ENCODE peak calls at places on chromosomes 16 and 17, in six cellular contexts. One of them, this sample, is unnamed. For H4K20me1, the result is how much of the 10 kb centered on the place peaks cover.

GRCh38 chr16:87067890-87068289 is 249.3 kb downstream of the C16orf95 start:
- DNase-seq in fibroblast of lung: no peak
- DNase-seq in endothelial cell of umbilical vein: no peak
- DNase-seq in PC-3: no peak
- DNase-seq in H9: no peak
- DNase-seq in GM23248: no peak
- DNase-seq in this sample: no peak

GRCh38 chr17:8846768-8847211 is 20.7 kb downstream of the PIK3R6 start:
- DNase-seq in H9: peak
- DNase-seq in endothelial cell of umbilical vein: peak
- DNase-seq in PC-3: peak
- DNase-seq in fibroblast of lung: peak
- DNase-seq in GM23248: peak
- DNase-seq in this sample: peak

GRCh38 chr16:84519855-84520254 is 15.4 kb upstream of the MEAK7 start:
- DNase-seq in H9: no peak
- DNase-seq in PC-3: no peak
- DNase-seq in fibroblast of lung: no peak
- DNase-seq in GM23248: no peak
- DNase-seq in endothelial cell of umbilical vein: no peak
- DNase-seq in this sample: no peak

GRCh38 chr17:39365252-39365651 is 36.2 kb downstream of the FBXL20 start:
- DNase-seq in endothelial cell of umbilical vein: no peak
- DNase-seq in fibroblast of lung: peak
- DNase-seq in GM23248: peak
- DNase-seq in PC-3: no peak
- DNase-seq in H9: no peak
- DNase-seq in this sample: peak

GRCh38 chr17:74530751-74531150 is 524 bp downstream of the CD300LB start:
- DNase-seq in GM23248: no peak
- DNase-seq in fibroblast of lung: no peak
- DNase-seq in H9: no peak
- DNase-seq in endothelial cell of umbilical vein: no peak
- DNase-seq in PC-3: no peak
- DNase-seq in this sample: no peak

GRCh38 chr17:41451154-41451728 is 10.5 kb upstream of the KRT38 start:
- DNase-seq in GM23248: peak
- DNase-seq in PC-3: peak
- DNase-seq in fibroblast of lung: no peak
- DNase-seq in endothelial cell of umbilical vein: no peak
- DNase-seq in H9: no peak
- DNase-seq in this sample: peak

GRCh38 chr16:78746718-78747117 is 647.3 kb downstream of the WWOX start:
- DNase-seq in H9: no peak
- DNase-seq in GM23248: no peak
- DNase-seq in PC-3: no peak
- DNase-seq in fibroblast of lung: no peak
- DNase-seq in endothelial cell of umbilical vein: no peak
- DNase-seq in this sample: no peak

GRCh38 chr16:70395345-70395901 is 43.5 kb downstream of the ST3GAL2 start:
- DNase-seq in H9: peak
- DNase-seq in fibroblast of lung: peak
- DNase-seq in GM23248: peak
- DNase-seq in endothelial cell of umbilical vein: peak
- DNase-seq in PC-3: peak
- DNase-seq in this sample: no peak

GRCh38 chr17:67528751-67529436 is 151.8 kb downstream of the PITPNC1 start:
- DNase-seq in PC-3: peak
- DNase-seq in fibroblast of lung: peak
- DNase-seq in H9: peak
- DNase-seq in endothelial cell of umbilical vein: peak
- DNase-seq in GM23248: peak
- DNase-seq in this sample: peak

GRCh38 chr16:1964046-1964505 is 550 bp downstream of the RPS2 start:
- DNase-seq in fibroblast of lung: peak
- DNase-seq in PC-3: no peak
- DNase-seq in H9: no peak
- DNase-seq in endothelial cell of umbilical vein: peak
- DNase-seq in GM23248: peak
- DNase-seq in this sample: peak

GRCh38 chr16:27665881-27666280 is 115.9 kb downstream of the KATNIP start:
- DNase-seq in fibroblast of lung: no peak
- DNase-seq in H9: no peak
- DNase-seq in PC-3: no peak
- DNase-seq in endothelial cell of umbilical vein: peak
- DNase-seq in GM23248: no peak
- DNase-seq in this sample: peak

GRCh38 chr16:15464401-15465186 is 30.2 kb downstream of the BMERB1 start:
- DNase-seq in endothelial cell of umbilical vein: no peak
- DNase-seq in H9: no peak
- DNase-seq in PC-3: peak
- DNase-seq in GM23248: no peak
- DNase-seq in fibroblast of lung: no peak
- DNase-seq in this sample: peak

GRCh38 chr17:48025904-48026502 is 11.6 kb downstream of the COPZ2 start:
- DNase-seq in H9: no peak
- DNase-seq in fibroblast of lung: no peak
- DNase-seq in endothelial cell of umbilical vein: peak
- DNase-seq in PC-3: peak
- DNase-seq in GM23248: peak
- DNase-seq in this sample: no peak

GRCh38 chr17:19657182-19657581 is 8.6 kb downstream of the ALDH3A2 start:
- DNase-seq in GM23248: no peak
- DNase-seq in H9: no peak
- DNase-seq in PC-3: no peak
- DNase-seq in fibroblast of lung: no peak
- DNase-seq in endothelial cell of umbilical vein: no peak
- DNase-seq in this sample: no peak

GRCh38 chr17:69734656-69735055 is 320.2 kb downstream of the MAP2K6 start:
- DNase-seq in H9: no peak
- DNase-seq in endothelial cell of umbilical vein: no peak
- DNase-seq in GM23248: no peak
- DNase-seq in fibroblast of lung: no peak
- DNase-seq in PC-3: no peak
- DNase-seq in this sample: peak

GRCh38 chr17:65876985-65877384 is 314.9 kb downstream of the CEP112 start:
- DNase-seq in endothelial cell of umbilical vein: no peak
- DNase-seq in PC-3: no peak
- DNase-seq in H9: no peak
- DNase-seq in GM23248: no peak
- DNase-seq in fibroblast of lung: no peak
- DNase-seq in this sample: no peak

GRCh38 chr16:56600398-56600999 is 7.9 kb upstream of the MT2A start:
- DNase-seq in H9: no peak
- DNase-seq in PC-3: peak
- DNase-seq in endothelial cell of umbilical vein: peak
- DNase-seq in fibroblast of lung: peak
- DNase-seq in GM23248: peak
- DNase-seq in this sample: no peak

GRCh38 chr17:77214743-77215142 is 74.0 kb downstream of the SEC14L1 start:
- DNase-seq in fibroblast of lung: peak
- DNase-seq in PC-3: peak
- DNase-seq in GM23248: peak
- DNase-seq in H9: peak
- DNase-seq in endothelial cell of umbilical vein: no peak
- DNase-seq in this sample: no peak

GRCh38 chr16:83762141-83763024 is 45.4 kb upstream of the HSBP1 start:
- DNase-seq in endothelial cell of umbilical vein: no peak
- DNase-seq in fibroblast of lung: no peak
- DNase-seq in GM23248: no peak
- DNase-seq in PC-3: no peak
- DNase-seq in H9: no peak
- DNase-seq in this sample: no peak

GRCh38 chr16:87094246-87094865 is 222.8 kb downstream of the C16orf95 start:
- DNase-seq in fibroblast of lung: no peak
- DNase-seq in PC-3: no peak
- DNase-seq in GM23248: no peak
- DNase-seq in H9: no peak
- DNase-seq in endothelial cell of umbilical vein: no peak
- DNase-seq in this sample: no peak

GRCh38 chr16:66486199-66486772 is 59.2 kb downstream of the BEAN1 start:
- DNase-seq in H9: peak
- DNase-seq in PC-3: no peak
- DNase-seq in GM23248: no peak
- DNase-seq in fibroblast of lung: no peak
- DNase-seq in endothelial cell of umbilical vein: no peak
- DNase-seq in this sample: no peak

GRCh38 chr16:82630688-82631087 is 3.9 kb downstream of the CDH13 start:
- DNase-seq in H9: no peak
- DNase-seq in fibroblast of lung: peak
- DNase-seq in PC-3: peak
- DNase-seq in GM23248: peak
- DNase-seq in endothelial cell of umbilical vein: peak
- DNase-seq in this sample: no peak

GRCh38 chr17:50087246-50087911 is 7.8 kb upstream of the PDK2 start:
- DNase-seq in H9: peak
- DNase-seq in fibroblast of lung: peak
- DNase-seq in endothelial cell of umbilical vein: peak
- DNase-seq in PC-3: peak
- DNase-seq in GM23248: peak
- DNase-seq in this sample: peak

GRCh38 chr17:73435412-73435811 is 123.6 kb upstream of the CDC42EP4 start:
- DNase-seq in GM23248: no peak
- DNase-seq in fibroblast of lung: no peak
- DNase-seq in PC-3: no peak
- DNase-seq in endothelial cell of umbilical vein: no peak
- DNase-seq in H9: no peak
- DNase-seq in this sample: no peak

GRCh38 chr16:88722784-88723506 is 16.6 kb downstream of the CTU2 start:
- DNase-seq in GM23248: no peak
- DNase-seq in H9: peak
- DNase-seq in PC-3: no peak
- DNase-seq in endothelial cell of umbilical vein: no peak
- DNase-seq in fibroblast of lung: no peak
- DNase-seq in this sample: no peak

GRCh38 chr16:85366031-85366763 is 246.9 kb upstream of the GSE1 start:
- DNase-seq in fibroblast of lung: peak
- DNase-seq in GM23248: no peak
- DNase-seq in H9: peak
- DNase-seq in endothelial cell of umbilical vein: no peak
- DNase-seq in PC-3: no peak
- DNase-seq in this sample: no peak

GRCh38 chr17:41340934-41341861 is 9.4 kb downstream of the KRT33A start:
- DNase-seq in PC-3: no peak
- DNase-seq in GM23248: no peak
- DNase-seq in endothelial cell of umbilical vein: no peak
- DNase-seq in H9: no peak
- DNase-seq in fibroblast of lung: no peak
- DNase-seq in this sample: no peak

GRCh38 chr16:29986931-29987330 is 8.5 kb downstream of the HIRIP3 start:
- DNase-seq in endothelial cell of umbilical vein: no peak
- DNase-seq in H9: no peak
- DNase-seq in GM23248: no peak
- DNase-seq in fibroblast of lung: no peak
- DNase-seq in PC-3: no peak
- DNase-seq in this sample: no peak

GRCh38 chr17:65557349-65558310 is 3.8 kb downstream of the AXIN2 start:
- DNase-seq in GM23248: peak
- DNase-seq in H9: no peak
- DNase-seq in PC-3: no peak
- DNase-seq in endothelial cell of umbilical vein: no peak
- DNase-seq in fibroblast of lung: no peak
- DNase-seq in this sample: peak

GRCh38 chr17:1787301-1787902 is 25.5 kb downstream of the SERPINF1 start:
- DNase-seq in PC-3: peak
- DNase-seq in H9: no peak
- DNase-seq in endothelial cell of umbilical vein: peak
- DNase-seq in fibroblast of lung: peak
- DNase-seq in GM23248: peak
- DNase-seq in this sample: peak

GRCh38 chr17:21108651-21109050 is 18.1 kb upstream of the DHRS7B start:
- DNase-seq in GM23248: no peak
- DNase-seq in endothelial cell of umbilical vein: no peak
- DNase-seq in fibroblast of lung: no peak
- DNase-seq in H9: no peak
- DNase-seq in PC-3: no peak
- DNase-seq in this sample: no peak

GRCh38 chr16:7330709-7331108 is 1.9 kb upstream of the RBFOX1 start:
- DNase-seq in H9: no peak
- DNase-seq in fibroblast of lung: no peak
- DNase-seq in PC-3: no peak
- DNase-seq in endothelial cell of umbilical vein: no peak
- DNase-seq in GM23248: no peak
- DNase-seq in this sample: no peak
- H3K27ac ChIP-seq in H9: no peak
- H3K27ac ChIP-seq in fibroblast of lung: no peak
- H3K27ac ChIP-seq in PC-3: no peak
- H3K27ac ChIP-seq in endothelial cell of umbilical vein: no peak
- H3K27ac ChIP-seq in GM23248: no peak
- H3K27ac ChIP-seq in this sample: no peak

GRCh38 chr17:79830763-79831366 is 8.4 kb downstream of the CBX4 start:
- DNase-seq in fibroblast of lung: no peak
- DNase-seq in endothelial cell of umbilical vein: no peak
- DNase-seq in GM23248: no peak
- DNase-seq in PC-3: no peak
- DNase-seq in H9: no peak
- DNase-seq in this sample: no peak
- H4K20me1 ChIP-seq in fibroblast of lung: under half
- H4K20me1 ChIP-seq in endothelial cell of umbilical vein: under half
- H4K20me1 ChIP-seq in GM23248: under half
- H4K20me1 ChIP-seq in PC-3: under half
- H4K20me1 ChIP-seq in H9: under half
- H4K20me1 ChIP-seq in this sample: under half

DNA sequence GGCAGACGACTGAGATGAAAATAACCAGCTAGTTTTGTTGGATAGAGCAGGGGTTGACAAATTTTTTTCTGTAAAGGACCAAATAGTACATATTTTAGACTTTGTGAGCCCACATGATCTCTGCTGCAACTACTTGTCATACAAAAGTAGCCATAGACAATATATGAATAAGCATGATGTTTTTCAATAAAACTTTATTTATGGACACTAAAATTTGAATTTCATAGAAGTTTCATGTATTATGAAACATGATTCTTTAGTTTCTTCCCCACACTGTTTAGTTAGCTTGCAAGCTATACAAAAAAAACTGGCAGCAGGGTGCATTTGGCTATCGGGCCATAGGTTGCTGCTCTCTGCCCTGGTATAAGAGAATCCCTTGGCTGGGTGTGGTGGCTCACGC is 56.6 kb downstream of the LYRM1 start:
- DNase-seq in fibroblast of lung: no peak
- DNase-seq in GM23248: no peak
- DNase-seq in PC-3: no peak
- DNase-seq in endothelial cell of umbilical vein: no peak
- DNase-seq in H9: no peak
- DNase-seq in this sample: no peak
- H3K27ac ChIP-seq in fibroblast of lung: no peak
- H3K27ac ChIP-seq in GM23248: no peak
- H3K27ac ChIP-seq in PC-3: no peak
- H3K27ac ChIP-seq in endothelial cell of umbilical vein: no peak
- H3K27ac ChIP-seq in H9: no peak
- H3K27ac ChIP-seq in this sample: no peak

DNA sequence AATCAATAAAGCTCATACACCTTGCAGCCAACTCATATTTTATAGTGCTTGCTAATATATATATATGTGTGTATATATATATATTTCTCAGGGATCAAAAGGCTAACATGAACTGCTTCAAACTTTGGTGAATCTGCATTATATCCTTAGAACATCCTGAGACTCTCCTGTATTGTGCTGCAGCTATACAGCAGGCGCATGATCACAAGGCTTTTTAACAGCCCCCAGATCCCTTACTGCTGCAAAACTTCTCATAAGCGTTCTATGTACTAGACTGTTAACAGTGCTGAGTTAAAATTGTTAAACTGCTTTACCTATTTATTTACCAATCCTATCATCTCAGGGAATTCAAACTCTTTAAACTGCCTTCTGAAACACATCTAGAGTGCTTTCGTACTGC is 1.3 kb downstream of the GPATCH8 start:
- DNase-seq in GM23248: peak
- DNase-seq in PC-3: peak
- DNase-seq in fibroblast of lung: peak
- DNase-seq in H9: no peak
- DNase-seq in endothelial cell of umbilical vein: peak
- DNase-seq in this sample: peak
- H4K20me1 ChIP-seq in GM23248: under half
- H4K20me1 ChIP-seq in PC-3: under half
- H4K20me1 ChIP-seq in fibroblast of lung: under half
- H4K20me1 ChIP-seq in H9: under half
- H4K20me1 ChIP-seq in endothelial cell of umbilical vein: under half
- H4K20me1 ChIP-seq in this sample: half or more

This sample was measured in astrocyte.